ENCODE peak calls at places on chromosomes 12 and 14, in ten cellular contexts. X, V, S, N, O, L, Z, Q, E and I are unnamed samples.

GRCh38 chr14:61662437-61663311 is 32.6 kb upstream of the HIF1A start:
- DNase-seq in S (no peak), E (no peak), V (no peak), Q (peak), Z (peak), X (no peak), N (no peak), O (no peak), L (no peak), I (peak)

GRCh38 chr12:76711241-76711640 is 52.7 kb upstream of the ZDHHC17 start:
- DNase-seq in L (no peak), E (no peak), Q (no peak), O (no peak), V (no peak), Z (no peak), N (no peak), S (no peak), X (no peak), I (no peak)

GRCh38 chr12:193282-193681 is 20.7 kb downstream of the SLC6A12 start:
- DNase-seq in Q (no peak), Z (no peak), O (no peak), S (no peak), E (no peak), L (no peak), N (no peak), V (no peak), X (no peak), I (no peak)

GRCh38 chr12:62375603-62376002 is 91.0 kb upstream of the MON2 start:
- DNase-seq in V (no peak), Z (no peak), Q (no peak), X (no peak), S (no peak), N (no peak), E (no peak), O (no peak), L (no peak), I (no peak)

GRCh38 chr12:88338486-88338885 is 196.4 kb downstream of the TMTC3 start:
- DNase-seq in Q (no peak), N (no peak), V (no peak), E (no peak), O (no peak), X (no peak), L (no peak), Z (no peak), S (no peak), I (no peak)

GRCh38 chr12:54044425-54045093 is 9.1 kb upstream of the HOXC4 start:
- DNase-seq in Z (no peak), L (no peak), X (no peak), E (no peak), O (no peak), S (no peak), Q (no peak), V (no peak), N (no peak), I (no peak)

GRCh38 chr14:80621701-80622100 is 319.8 kb downstream of the CEP128 start:
- DNase-seq in Z (no peak), S (no peak), V (no peak), N (no peak), Q (peak), E (peak), O (no peak), X (no peak), L (no peak), I (peak)

GRCh38 chr14:93824518-93825234 is 36.4 kb upstream of the PRIMA1 start:
- DNase-seq in Z (no peak), L (no peak), X (no peak), N (no peak), S (peak), O (no peak), V (no peak), E (no peak), Q (no peak), I (no peak)

GRCh38 chr12:64737539-64737938 is 21.7 kb downstream of the GNS start:
- DNase-seq in X (no peak), Z (no peak), Q (no peak), S (no peak), V (no peak), O (no peak), L (no peak), N (no peak), E (no peak), I (no peak)

GRCh38 chr14:34554540-34555250 is 15.2 kb upstream of the EAPP start:
- DNase-seq in L (peak), V (no peak), S (no peak), Q (peak), N (no peak), O (no peak), Z (no peak), X (no peak), E (peak), I (no peak)

GRCh38 chr14:21071225-21072041 is 1.3 kb downstream of the ARHGEF40 start:
- DNase-seq in L (peak), Q (peak), O (peak), S (peak), V (no peak), E (peak), Z (peak), N (peak), X (peak), I (peak)

GRCh38 chr12:53073881-53074280 is 5.3 kb downstream of the SPRYD3 start:
- DNase-seq in O (no peak), Z (peak), L (no peak), Q (no peak), E (no peak), V (no peak), S (no peak), X (no peak), N (no peak), I (no peak)

GRCh38 chr12:25929096-25929637 is 29.3 kb upstream of the RASSF8 start:
- DNase-seq in E (no peak), N (peak), L (no peak), V (no peak), O (no peak), S (no peak), Z (no peak), X (no peak), Q (no peak), I (no peak)

GRCh38 chr12:101925935-101926334 is 48.6 kb downstream of the DRAM1 start:
- DNase-seq in E (no peak), X (no peak), O (no peak), N (no peak), L (no peak), Z (no peak), V (no peak), S (no peak), Q (no peak), I (no peak)

GRCh38 chr14:30728471-30728870 is 106.4 kb downstream of the SCFD1 start:
- DNase-seq in L (no peak), N (no peak), O (no peak), Z (no peak), X (no peak), S (no peak), E (no peak), V (no peak), Q (no peak), I (no peak)

GRCh38 chr14:73236157-73236556 is 1.1 kb upstream of the PAPLN start:
- DNase-seq in X (no peak), V (peak), S (no peak), Q (no peak), L (no peak), E (no peak), O (no peak), Z (no peak), N (no peak), I (no peak)

GRCh38 chr14:39243831-39244230 is 10.1 kb downstream of the MIA2 start:
- DNase-seq in N (no peak), X (no peak), O (no peak), L (no peak), Q (no peak), S (no peak), V (no peak), E (no peak), Z (no peak), I (no peak)

GRCh38 chr12:106138646-106139421 is at the start of gene NUAK1:
- DNase-seq in Z (peak), L (peak), E (no peak), Q (peak), V (peak), S (peak), O (peak), N (no peak), X (no peak), I (no peak)

GRCh38 chr12:8475508-8475907 is 19.7 kb downstream of the CLEC6A start:
- DNase-seq in S (no peak), Q (no peak), Z (no peak), O (no peak), L (no peak), X (no peak), N (no peak), E (no peak), V (no peak), I (no peak)

GRCh38 chr14:77603654-77604270 is 12.7 kb downstream of the SPTLC2 start:
- DNase-seq in Q (peak), S (no peak), E (no peak), O (peak), Z (peak), X (no peak), N (no peak), V (no peak), L (no peak), I (no peak)

GRCh38 chr12:110561471-110562201 is 21.5 kb downstream of the PPTC7 start:
- DNase-seq in O (no peak), V (no peak), L (no peak), X (no peak), Z (no peak), S (no peak), N (no peak), E (no peak), Q (no peak), I (no peak)

GRCh38 chr14:35229495-35230089 is 62.6 kb upstream of the PSMA6 start:
- DNase-seq in S (no peak), E (no peak), L (no peak), O (no peak), V (no peak), N (no peak), Q (peak), Z (no peak), X (no peak), I (no peak)

GRCh38 chr14:34173916-34174315 is 223.0 kb upstream of the EGLN3 start:
- DNase-seq in E (no peak), Z (no peak), Q (no peak), L (no peak), X (no peak), V (no peak), N (no peak), S (no peak), O (no peak), I (no peak)

GRCh38 chr14:95597784-95598204 is 62.9 kb downstream of the GLRX5 start:
- DNase-seq in N (peak), S (no peak), Q (peak), O (no peak), V (peak), E (no peak), L (peak), X (no peak), Z (no peak), I (peak)

GRCh38 chr12:52884526-52885293 is 20.2 kb downstream of the KRT8 start:
- DNase-seq in X (peak), V (peak), S (peak), N (no peak), Z (peak), L (peak), E (no peak), O (peak), Q (peak), I (no peak)

GRCh38 chr12:99957866-99958466 is 26.8 kb downstream of the ANKS1B start:
- DNase-seq in E (no peak), S (no peak), Z (no peak), O (no peak), L (no peak), V (no peak), X (no peak), Q (no peak), N (no peak), I (no peak)

GRCh38 chr12:114688256-114688845 is 4.4 kb upstream of the TBX3 start:
- DNase-seq in X (no peak), E (no peak), V (no peak), S (no peak), Q (no peak), N (no peak), L (no peak), Z (no peak), O (no peak), I (no peak)

GRCh38 chr12:66709893-66710292 is 31.0 kb upstream of the GRIP1 start:
- DNase-seq in N (no peak), O (no peak), S (no peak), Z (no peak), Q (no peak), V (no peak), E (no peak), X (no peak), L (no peak), I (no peak)
- H3K4me3 ChIP-seq in N (no peak), O (no peak), S (no peak), Z (no peak), Q (no peak), V (no peak), E (no peak), X (no peak), L (no peak), I (no peak)

DNA sequence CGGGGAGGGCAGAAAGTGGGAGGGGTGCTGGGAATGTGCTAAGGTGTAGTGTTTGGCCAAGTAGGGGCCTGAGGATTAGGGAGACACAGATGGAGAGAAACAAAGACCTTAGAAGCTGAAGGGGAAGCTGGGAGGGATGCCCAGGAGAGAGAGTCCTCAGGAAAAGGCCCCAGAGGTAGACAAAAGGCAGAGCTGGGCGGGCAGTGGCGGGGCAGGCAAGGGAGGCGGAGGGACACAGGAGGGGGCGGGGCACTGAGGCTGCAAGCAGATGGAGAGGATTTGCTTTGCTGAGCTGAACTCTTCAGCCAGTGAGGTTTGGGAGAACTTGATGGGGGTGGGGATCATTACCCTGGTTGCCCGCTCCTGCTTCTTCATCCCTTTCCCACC is 2.8 kb downstream of the PTMS start:
- DNase-seq in S (peak), L (no peak), X (no peak), O (no peak), E (no peak), Q (no peak), N (no peak), V (peak), Z (peak), I (no peak)
- H3K4me3 ChIP-seq in S (no peak), L (no peak), X (peak), O (no peak), E (peak), Q (peak), N (peak), V (peak), Z (no peak), I (peak)

GRCh38 chr12:57632898-57633825 is at the start of gene B4GALNT1:
- DNase-seq in L (peak), V (no peak), O (no peak), E (no peak), Q (peak), N (no peak), X (no peak), S (peak), Z (no peak), I (no peak)
- H3K4me3 ChIP-seq in L (peak), V (peak), O (peak), E (peak), Q (peak), N (peak), X (peak), S (peak), Z (peak), I (peak)

GRCh38 chr12:124120718-124121117 is 147.7 kb downstream of the ZNF664 start:
- DNase-seq in E (no peak), S (no peak), L (no peak), V (no peak), O (no peak), Q (no peak), N (no peak), X (no peak), Z (no peak), I (no peak)
- H3K4me3 ChIP-seq in E (no peak), S (no peak), L (no peak), V (no peak), O (no peak), Q (no peak), N (no peak), X (no peak), Z (no peak), I (no peak)

DNA sequence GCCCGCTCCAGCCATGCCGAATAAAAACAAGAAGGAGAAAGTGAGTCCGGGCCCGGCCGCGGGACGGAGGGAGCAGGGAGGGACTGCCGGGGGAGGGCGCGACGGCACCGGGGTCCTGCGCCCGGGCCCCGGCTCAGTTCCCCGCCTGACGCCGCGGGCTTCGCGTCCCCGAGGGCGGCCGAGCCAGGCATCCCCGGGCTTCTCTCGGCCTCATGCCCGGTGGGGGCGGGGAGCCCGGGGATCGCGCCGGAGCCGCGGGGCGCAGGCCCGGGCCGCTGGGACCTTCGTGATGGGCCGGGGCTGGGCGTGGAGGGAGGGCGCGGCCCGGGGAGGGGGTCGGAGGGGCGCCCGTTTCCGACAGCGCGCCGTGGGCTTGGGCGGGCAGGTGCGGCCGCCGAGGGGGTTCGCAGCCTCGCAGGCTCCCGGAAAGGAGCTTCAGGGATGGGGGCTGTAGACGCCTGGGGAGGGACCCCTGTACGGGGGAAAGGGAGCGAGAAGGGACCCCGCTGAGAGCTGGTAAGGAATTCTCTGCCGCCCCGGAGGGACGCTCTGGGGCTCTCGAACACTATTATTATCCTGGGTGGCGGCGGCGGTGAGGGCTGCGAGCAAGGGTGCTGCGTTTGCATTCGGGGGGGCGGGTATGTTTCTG is 496 bp downstream of the PPP2R5C start:
- DNase-seq in N (no peak), Z (no peak), O (peak), S (peak), V (no peak), L (peak), E (no peak), X (no peak), Q (no peak), I (no peak)
- H3K4me3 ChIP-seq in N (peak), Z (peak), O (peak), S (peak), V (peak), L (peak), E (peak), X (peak), Q (peak), I (peak)

DNA sequence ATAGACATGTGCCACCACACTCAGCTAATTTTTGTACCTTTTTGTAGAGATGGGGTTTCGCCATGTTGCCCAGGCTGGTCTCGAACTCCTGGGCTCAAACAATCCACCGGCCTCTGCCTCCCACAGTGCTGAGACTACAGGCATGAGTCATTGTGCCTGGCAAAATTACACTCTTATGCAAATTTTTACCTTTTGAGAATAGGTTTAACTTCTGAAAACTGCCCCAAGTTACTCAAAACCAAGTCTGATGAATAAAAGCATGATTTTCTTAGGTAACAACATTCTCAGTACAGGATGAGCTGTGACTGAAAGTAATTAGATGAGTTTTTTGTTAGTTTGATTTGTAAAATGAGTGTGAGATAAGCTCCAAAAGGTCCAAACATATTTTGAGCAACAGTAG is 166.0 kb downstream of the RPS29 start:
- DNase-seq in V (no peak), Z (no peak), E (no peak), O (no peak), S (no peak), Q (no peak), X (no peak), L (no peak), N (no peak), I (no peak)
- H3K4me3 ChIP-seq in V (no peak), Z (no peak), E (no peak), O (no peak), S (no peak), Q (no peak), X (no peak), L (no peak), N (no peak), I (no peak)

DNA sequence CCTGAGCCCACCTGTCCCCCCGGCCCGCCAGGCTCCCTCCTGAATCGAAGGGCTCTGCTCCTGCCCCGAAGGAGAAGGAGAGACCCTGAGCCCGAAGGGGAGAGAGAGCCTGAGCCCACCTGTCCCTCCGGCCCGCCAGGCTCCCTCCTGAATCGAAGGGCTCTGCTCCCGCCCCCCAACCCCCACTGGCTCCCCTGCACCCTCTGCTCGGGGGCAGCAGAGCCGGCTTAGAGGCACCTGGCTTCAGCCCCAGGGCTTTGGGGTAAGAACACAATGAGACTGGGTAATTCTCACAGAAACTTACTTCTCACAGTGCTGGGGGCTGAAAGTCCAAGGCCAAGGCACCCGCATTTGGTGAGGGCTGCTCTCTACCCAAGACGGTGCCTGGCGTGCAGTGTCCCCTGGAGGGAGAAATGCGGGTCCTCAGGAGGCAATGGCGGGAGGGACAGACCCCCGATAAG is 53.1 kb upstream of the FBRSL1 start:
- DNase-seq in O (no peak), V (no peak), Z (no peak), E (no peak), L (no peak), S (peak), X (no peak), Q (no peak), N (no peak), I (no peak)
- H3K4me3 ChIP-seq in O (no peak), V (peak), Z (no peak), E (no peak), L (no peak), S (no peak), X (no peak), Q (no peak), N (no peak), I (no peak)

GRCh38 chr12:93793983-93794382 is 116.8 kb downstream of the CRADD start:
- DNase-seq in O (no peak), V (no peak), L (no peak), N (no peak), E (peak), S (no peak), Z (no peak), Q (peak), X (no peak), I (no peak)

GRCh38 chr12:93795352-93795751 is 118.2 kb downstream of the CRADD start:
- DNase-seq in L (no peak), Z (no peak), E (no peak), Q (no peak), S (no peak), X (no peak), O (no peak), N (no peak), V (no peak), I (no peak)

GRCh38 chr12:93793007-93793406 is 115.8 kb downstream of the CRADD start:
- DNase-seq in X (no peak), N (no peak), S (no peak), E (no peak), L (no peak), O (no peak), Q (no peak), V (no peak), Z (no peak), I (no peak)

GRCh38 chr12:93796719-93797118 is 119.5 kb downstream of the CRADD start:
- DNase-seq in L (no peak), E (no peak), Q (no peak), N (no peak), V (no peak), X (no peak), S (no peak), Z (no peak), O (no peak), I (no peak)

DNA sequence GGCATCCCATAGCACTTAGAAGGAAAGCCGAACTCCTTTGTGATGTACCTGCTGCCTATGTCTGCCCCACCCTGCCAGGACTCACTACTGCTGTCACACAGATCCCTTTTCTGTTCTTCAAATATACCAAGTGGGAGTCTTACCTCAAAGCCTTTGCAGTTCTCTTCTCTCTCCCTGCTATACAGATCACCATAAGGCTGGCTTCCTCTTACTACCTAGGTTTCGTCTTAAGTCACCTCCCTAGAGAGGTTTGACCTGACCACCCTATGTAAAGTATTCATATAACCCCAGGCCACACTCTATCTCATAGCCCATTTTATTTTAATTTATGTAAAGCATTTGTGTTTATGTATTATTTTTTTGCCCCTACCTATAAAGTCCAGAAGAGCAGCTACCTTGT is 117.6 kb downstream of the CRADD start:
- DNase-seq in X (no peak), S (no peak), E (no peak), V (no peak), N (no peak), Z (no peak), L (no peak), O (no peak), Q (no peak), I (no peak)
- H3K4me3 ChIP-seq in X (no peak), S (no peak), E (no peak), V (no peak), N (no peak), Z (no peak), L (no peak), O (no peak), Q (no peak), I (no peak)